ENCODE peak calls at places on chromosomes 11 and 22, in six cellular contexts. T is fibroblast of lung; U is CD8-positive, alpha-beta memory T cell; L is colonic mucosa; X is right atrium auricular region; M is Panc1. H is an unnamed sample. For H3K9me3, the result is how much of the 10 kb centered on the place peaks cover.

GRCh38 chr22:28395920-28396447 is 283.7 kb downstream of the TTC28 start:
- DNase-seq in M (no peak), U (no peak), T (peak), X (no peak), L (no peak), H (no peak)

GRCh38 chr11:3159296-3160190 is 5.6 kb downstream of the OSBPL5 start:
- DNase-seq in L (no peak), U (no peak), X (no peak), M (no peak), T (peak), H (no peak)

GRCh38 chr22:20957691-20958440 is 9.2 kb upstream of the AIFM3 start:
- DNase-seq in L (peak), T (peak), U (no peak), X (no peak), M (no peak), H (no peak)

GRCh38 chr11:48020092-48020755 is 39.9 kb downstream of the PTPRJ start:
- DNase-seq in M (no peak), L (peak), X (no peak), T (no peak), U (no peak), H (no peak)

GRCh38 chr11:83122766-83123165 is 34.2 kb upstream of the PCF11 start:
- DNase-seq in L (no peak), M (no peak), X (no peak), T (no peak), U (peak), H (no peak)

GRCh38 chr11:62687508-62688396 is 1.6 kb downstream of the LRRN4CL start:
- DNase-seq in U (no peak), M (no peak), L (no peak), T (no peak), X (no peak), H (no peak)

GRCh38 chr11:64759722-64760719 is at the start of gene PYGM:
- DNase-seq in U (no peak), M (no peak), T (peak), L (peak), X (peak), H (no peak)

GRCh38 chr22:49405590-49405989 is 422.1 kb downstream of the BRD1 start:
- DNase-seq in L (no peak), X (peak), T (no peak), M (no peak), U (no peak), H (no peak)

GRCh38 chr11:48055292-48056132 is 75.2 kb downstream of the PTPRJ start:
- DNase-seq in U (peak), X (no peak), M (no peak), T (no peak), L (peak), H (no peak)

GRCh38 chr11:61752925-61753551 is 602 bp downstream of the MYRF start:
- DNase-seq in L (no peak), M (no peak), T (no peak), U (no peak), X (no peak), H (no peak)

GRCh38 chr11:86999859-87000753 is 37.6 kb upstream of the TMEM135 start:
- DNase-seq in U (no peak), L (no peak), X (no peak), T (no peak), M (no peak), H (no peak)

GRCh38 chr11:2580444-2581050 is 119.2 kb downstream of the KCNQ1OT1 start:
- DNase-seq in M (no peak), T (no peak), U (no peak), X (no peak), L (no peak), H (peak)

GRCh38 chr22:32286290-32286840 is 31.2 kb upstream of the SLC5A4 start:
- DNase-seq in U (no peak), M (no peak), X (no peak), L (no peak), T (no peak), H (no peak)

DNA sequence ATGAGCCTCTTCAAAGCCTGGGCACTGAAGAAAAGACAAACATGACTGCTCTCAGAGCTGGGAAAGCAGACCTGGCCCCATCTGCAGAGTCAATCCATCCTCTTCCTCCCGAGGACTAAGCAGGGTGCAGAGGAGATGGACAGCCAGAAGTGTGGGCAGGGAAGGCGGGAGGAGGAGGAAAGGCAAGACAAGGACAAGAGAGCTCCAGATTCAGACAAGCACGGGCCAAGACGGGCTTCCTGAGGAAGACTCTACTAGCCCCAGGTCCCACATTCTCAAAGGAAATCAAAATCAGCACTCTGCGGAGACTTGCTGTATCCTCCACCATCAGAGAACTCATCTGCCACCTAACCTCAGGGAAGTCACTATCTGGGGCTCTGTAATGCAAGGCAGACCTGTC is 28.5 kb downstream of the OPCML start:
- DNase-seq in T (no peak), L (no peak), U (no peak), X (no peak), M (no peak), H (no peak)
- H3K9me3 ChIP-seq in T (under half), L (under half), U (under half), X (under half), M (under half), H (under half)

DNA sequence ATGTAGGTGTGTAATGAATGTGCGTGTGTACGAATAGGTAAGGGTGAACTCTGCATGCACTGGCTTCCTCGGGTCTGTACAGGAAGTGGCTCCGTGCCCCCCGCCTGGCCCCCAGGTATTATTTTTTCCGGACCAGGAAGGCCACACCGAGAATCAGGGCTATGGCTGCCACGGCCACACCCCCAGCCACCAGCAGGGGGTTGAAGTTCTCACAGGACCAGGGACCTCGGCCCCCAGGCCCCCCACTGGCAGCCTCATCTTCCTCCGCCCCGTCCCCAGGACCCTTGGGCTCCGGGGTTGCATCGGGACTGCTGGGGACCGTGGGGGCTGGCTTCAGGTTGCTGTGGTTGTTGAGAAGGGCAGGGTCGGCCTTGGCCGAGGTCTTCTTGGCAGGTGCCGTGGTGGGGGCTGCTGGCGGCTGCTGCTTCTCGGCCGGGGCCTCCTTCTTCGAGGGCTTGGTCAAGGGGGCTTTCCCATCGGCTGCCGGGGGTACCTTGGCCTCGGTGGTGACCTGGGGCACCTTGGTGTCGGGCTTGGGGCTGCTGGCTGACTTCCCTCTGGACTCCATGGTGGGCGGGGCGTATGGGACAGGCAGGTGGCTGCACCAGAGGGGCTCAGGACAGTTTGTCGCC is 1.8 kb downstream of the CEND1 start:
- DNase-seq in L (no peak), T (no peak), M (no peak), X (no peak), U (no peak), H (no peak)
- H3K9me3 ChIP-seq in L (under half), T (under half), M (under half), X (under half), U (under half), H (under half)

DNA sequence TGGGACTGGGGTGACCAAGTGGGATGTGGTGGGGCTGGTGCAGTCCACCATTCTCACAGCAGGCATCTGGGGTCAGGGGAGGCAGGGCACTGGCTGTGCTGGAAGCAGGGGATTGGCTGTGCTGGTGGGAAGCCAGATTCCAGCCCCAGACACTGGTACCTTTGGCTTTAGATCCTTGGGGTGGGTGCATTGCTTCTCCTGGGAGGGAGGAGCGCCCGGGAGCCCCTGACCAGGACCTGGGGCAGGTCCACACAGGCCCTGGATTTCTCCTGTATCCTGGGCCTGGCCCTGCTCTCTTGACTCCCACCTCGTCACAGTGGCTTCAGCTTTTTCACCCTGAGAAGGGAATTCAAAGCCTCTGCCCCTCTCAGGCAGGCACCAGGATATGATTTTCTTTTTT is 38.5 kb downstream of the ST3GAL4 start:
- DNase-seq in M (no peak), U (no peak), T (no peak), L (no peak), X (no peak), H (no peak)
- H3K9me3 ChIP-seq in M (under half), U (under half), T (under half), L (under half), X (under half), H (under half)

GRCh38 chr22:47327241-47327640 is 564.8 kb downstream of the TBC1D22A start:
- DNase-seq in L (no peak), T (no peak), X (no peak), U (no peak), M (no peak), H (no peak)

GRCh38 chr22:47329727-47330653 is 567.5 kb downstream of the TBC1D22A start:
- DNase-seq in L (no peak), X (peak), U (no peak), T (no peak), M (no peak), H (no peak)

GRCh38 chr22:47331750-47332149 is 569.3 kb downstream of the TBC1D22A start:
- DNase-seq in U (no peak), X (peak), T (no peak), L (no peak), M (no peak), H (no peak)

GRCh38 chr22:47325249-47325648 is 562.8 kb downstream of the TBC1D22A start:
- DNase-seq in T (no peak), X (peak), M (no peak), U (no peak), L (no peak), H (no peak)

DNA sequence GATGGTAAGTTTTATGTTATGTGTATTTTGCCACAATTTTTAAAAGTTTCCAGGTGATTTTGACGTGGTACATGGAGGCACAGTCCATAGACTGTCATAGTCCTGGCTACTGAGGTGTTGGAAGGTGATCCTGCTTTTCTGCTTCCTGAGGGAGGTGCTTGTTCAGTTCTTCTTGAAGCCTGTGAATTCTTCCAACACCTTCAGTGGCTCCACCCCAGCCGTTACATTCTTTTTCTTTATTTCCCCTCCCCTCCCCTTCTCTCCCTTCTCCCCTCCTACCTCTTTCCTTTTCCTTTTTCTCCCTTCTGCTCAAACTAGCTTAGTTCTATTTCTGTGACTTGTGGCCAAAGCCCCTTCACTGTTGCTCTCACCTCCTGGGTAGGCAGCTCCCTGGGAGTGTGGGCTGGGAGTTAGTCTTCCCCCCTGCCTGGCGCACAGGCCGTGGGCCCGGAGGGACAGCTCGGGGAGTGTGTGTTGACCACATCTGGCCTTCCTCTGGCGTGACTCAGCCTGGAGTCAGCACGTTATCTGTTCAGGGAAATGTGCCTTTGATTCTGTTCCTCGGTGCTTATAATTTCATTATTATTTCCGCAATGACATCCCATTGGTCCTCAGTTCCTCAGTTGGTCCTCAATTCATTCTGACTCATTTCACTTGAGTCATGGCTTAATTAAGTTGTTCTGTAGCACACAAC is 566.2 kb downstream of the TBC1D22A start:
- DNase-seq in M (no peak), T (peak), X (no peak), U (no peak), L (no peak), H (no peak)
- H3K9me3 ChIP-seq in M (under half), T (under half), X (under half), U (under half), L (under half), H (under half)

DNA sequence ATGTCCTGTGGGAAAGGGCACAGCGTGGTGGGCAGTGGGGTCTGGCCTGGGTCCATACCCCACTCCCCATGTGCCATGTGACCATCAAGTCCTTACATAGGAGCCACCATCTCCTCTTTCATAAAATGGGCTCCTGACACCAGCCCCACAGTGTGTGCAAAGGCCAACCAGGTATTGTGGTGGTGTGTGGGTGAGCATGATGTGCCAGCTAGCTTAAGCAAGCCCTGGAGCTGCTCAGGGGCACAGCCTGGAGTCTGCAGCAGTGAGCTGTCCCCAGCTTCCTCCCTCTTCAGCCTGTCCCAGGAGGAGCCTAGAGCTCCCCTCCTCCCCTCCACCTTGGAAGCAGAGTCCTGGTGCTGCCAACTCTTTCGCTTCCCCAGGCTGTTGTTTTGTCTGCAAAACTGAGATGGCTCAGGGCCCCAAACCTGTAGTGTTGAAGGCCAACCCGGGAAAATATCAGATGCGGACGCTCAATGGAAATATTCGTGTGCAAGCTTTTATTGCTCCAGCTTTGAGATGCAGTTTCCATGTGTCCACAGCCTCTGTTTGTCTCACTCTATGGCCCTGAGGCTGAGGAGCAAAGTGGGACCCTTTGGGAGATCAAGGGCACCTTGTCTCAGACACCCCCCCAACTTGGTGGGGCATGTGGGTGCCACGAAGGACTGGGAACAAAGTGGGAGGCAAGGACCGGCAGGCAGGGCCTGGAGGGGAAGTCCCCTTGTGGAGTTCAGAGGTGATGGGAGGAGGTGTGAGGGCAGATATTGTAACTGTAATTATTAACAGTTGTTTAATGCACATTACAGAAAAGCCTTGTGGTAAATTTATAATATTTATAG is 92.6 kb downstream of the CTTN start:
- DNase-seq in X (no peak), M (no peak), L (no peak), U (no peak), T (no peak), H (peak)
- H3K9me3 ChIP-seq in X (under half), M (under half), L (under half), U (under half), T (under half), H (under half)

GRCh38 chr22:44731357-44731970 is 20.9 kb upstream of the ARHGAP8 start:
- DNase-seq in L (no peak), T (no peak), X (no peak), M (no peak), U (no peak), H (no peak)
- H3K9me3 ChIP-seq in L (under half), T (under half), X (under half), M (under half), U (under half), H (under half)

GRCh38 chr11:106275151-106275550 is 197.7 kb downstream of the AASDHPPT start:
- DNase-seq in U (no peak), T (no peak), X (no peak), L (no peak), M (no peak), H (no peak)
- H3K9me3 ChIP-seq in U (under half), T (under half), X (under half), L (under half), M (under half), H (under half)

DNA sequence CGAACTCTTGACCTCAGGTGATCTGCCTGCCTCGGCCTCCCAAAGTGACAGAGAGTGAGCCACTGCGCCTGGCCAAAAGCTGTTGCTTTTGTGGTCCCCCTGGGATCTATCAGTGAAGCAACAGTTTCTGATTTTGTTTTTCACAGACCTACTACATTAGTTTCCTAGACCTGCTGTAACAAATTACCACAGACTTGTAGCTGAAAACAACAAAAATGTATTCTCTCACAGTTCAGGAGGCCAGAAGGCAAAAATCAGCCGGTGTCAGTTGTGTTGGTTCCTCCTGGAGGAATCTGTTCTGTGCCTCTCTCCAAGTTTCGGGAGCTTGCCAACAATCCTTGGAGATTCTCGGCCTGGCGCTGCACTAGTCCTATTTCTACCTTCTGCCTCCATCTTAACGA is 8.5 kb upstream of the SLC35C1 start:
- DNase-seq in M (no peak), U (no peak), X (peak), T (no peak), L (no peak), H (no peak)
- H3K9me3 ChIP-seq in M (under half), U (under half), X (under half), T (under half), L (under half), H (under half)

GRCh38 chr11:101185985-101186384 is 56.4 kb upstream of the PGR start:
- DNase-seq in L (no peak), T (no peak), X (no peak), U (no peak), M (no peak), H (no peak)
- H3K9me3 ChIP-seq in L (under half), T (under half), X (under half), U (under half), M (under half), H (under half)

H was measured in T-helper 17 cell.